ENCODE peak calls at places on chromosomes 4 and X, in eight cellular contexts. Z is GM23248, E is MM.1S, Q is IMR-90, M is neuronal stem cell, N is fibroblast of lung, U is PC-3, P is neural progenitor cell. V is an unnamed sample. For H3K36me3, the result is how much of the 10 kb centered on the place peaks cover.

GRCh38 chrX:153519569-153520285 is 2.3 kb downstream of the ATP2B3 start:
- DNase-seq in Z (peak), E (no peak), Q (peak), M (no peak), N (peak), U (peak), P (no peak), V (peak)

GRCh38 chr4:77220841-77221613 is 64.0 kb downstream of the CCNG2 start:
- DNase-seq in Z (peak), E (no peak), Q (peak), M (no peak), N (peak), U (no peak), P (no peak), V (no peak)

GRCh38 chrX:17591741-17592110 is 145.6 kb upstream of the SCML1 start:
- DNase-seq in Z (peak), E (peak), Q (peak), M (no peak), N (peak), U (peak), P (no peak), V (peak)

GRCh38 chr4:184165291-184165690 is 52.4 kb downstream of the ENPP6 start:
- DNase-seq in Z (no peak), E (no peak), Q (peak), M (no peak), N (no peak), U (peak), P (no peak), V (no peak)

GRCh38 chr4:64581422-64581821 is 172.2 kb upstream of the TECRL start:
- DNase-seq in Z (peak), E (no peak), Q (peak), M (no peak), N (peak), U (peak), P (no peak), V (peak)

GRCh38 chrX:136214551-136214950 is 36.6 kb downstream of the MAP7D3 start:
- DNase-seq in Z (peak), E (no peak), Q (peak), M (no peak), N (peak), U (peak), P (no peak), V (peak)

GRCh38 chrX:34884693-34885277 is 57.8 kb upstream of the FAM47B start:
- DNase-seq in Z (peak), E (no peak), Q (peak), M (no peak), N (peak), U (peak), P (no peak), V (peak)

GRCh38 chrX:118346258-118347094 is 570 bp downstream of the WDR44 start:
- DNase-seq in Z (peak), E (peak), Q (no peak), M (peak), N (no peak), U (peak), P (peak), V (peak)

GRCh38 chr4:121182296-121182695 is 18.2 kb upstream of the TNIP3 start:
- DNase-seq in Z (peak), E (peak), Q (peak), M (no peak), N (peak), U (peak), P (no peak), V (peak)

GRCh38 chr4:88333741-88334405 is 44.8 kb upstream of the HERC6 start:
- DNase-seq in Z (peak), E (no peak), Q (peak), M (no peak), N (peak), U (no peak), P (no peak), V (peak)

GRCh38 chr4:149911371-149911770 is 95.7 kb upstream of the IQCM start:
- DNase-seq in Z (no peak), E (no peak), Q (no peak), M (no peak), N (no peak), U (no peak), P (no peak), V (no peak)

GRCh38 chr4:148152868-148153630 is 289.2 kb downstream of the NR3C2 start:
- DNase-seq in Z (peak), E (no peak), Q (no peak), M (no peak), N (no peak), U (no peak), P (no peak), V (no peak)

GRCh38 chr4:83858121-83858520 is 322.2 kb downstream of the GPAT3 start:
- DNase-seq in Z (peak), E (no peak), Q (peak), M (no peak), N (no peak), U (peak), P (no peak), V (no peak)

GRCh38 chr4:103152381-103152780 is 45.8 kb downstream of the CENPE start:
- DNase-seq in Z (no peak), E (no peak), Q (no peak), M (no peak), N (no peak), U (peak), P (no peak), V (no peak)
- H3K36me3 ChIP-seq in Z (under half), E (under half), Q (under half), M (under half), N (under half), U (under half), P (under half), V (under half)

GRCh38 chrX:13028871-13029336 is 15.5 kb downstream of the FAM9C start:
- DNase-seq in Z (no peak), E (no peak), Q (no peak), M (no peak), N (no peak), U (peak), P (no peak), V (no peak)
- H3K9ac ChIP-seq in Z (peak), E (no peak), Q (no peak), M (no peak), N (no peak), U (peak), P (no peak), V (peak)

GRCh38 chr4:76120199-76120598 is 28.0 kb downstream of the NUP54 start:
- DNase-seq in Z (no peak), E (no peak), Q (no peak), M (no peak), N (no peak), U (no peak), P (no peak), V (no peak)
- H3K36me3 ChIP-seq in Z (half or more), E (under half), Q (under half), M (under half), N (under half), U (half or more), P (half or more), V (half or more)

DNA sequence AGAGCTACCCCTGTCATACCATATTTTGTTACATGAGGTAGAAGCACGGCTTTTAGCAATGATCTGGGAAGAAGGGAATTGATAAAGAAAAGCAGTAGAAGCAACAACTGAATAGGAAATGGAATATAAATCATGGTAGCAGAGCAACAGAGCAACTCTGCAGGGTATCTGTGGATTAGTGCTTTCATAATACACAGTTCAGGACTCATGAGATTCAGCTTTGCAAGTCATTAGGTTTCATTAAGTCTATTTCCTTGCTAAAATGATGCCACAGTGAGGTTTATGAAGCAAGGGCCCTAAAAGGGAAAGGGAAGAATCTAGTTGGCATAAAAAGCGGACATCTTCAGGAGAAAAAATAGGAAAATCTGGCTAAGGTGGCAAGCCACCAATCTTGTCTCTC is 45.6 kb upstream of the GRPR start:
- DNase-seq in Z (no peak), E (no peak), Q (no peak), M (no peak), N (no peak), U (no peak), P (no peak), V (no peak)
- H3K9ac ChIP-seq in Z (no peak), E (no peak), Q (no peak), M (no peak), N (no peak), U (no peak), P (no peak), V (no peak)

GRCh38 chrX:40172980-40173661 is 75.4 kb upstream of the BCOR start:
- DNase-seq in Z (no peak), E (no peak), Q (no peak), M (no peak), N (no peak), U (no peak), P (no peak), V (no peak)
- H3K36me3 ChIP-seq in Z (under half), E (under half), Q (under half), M (under half), N (under half), U (under half), P (under half), V (under half)

DNA sequence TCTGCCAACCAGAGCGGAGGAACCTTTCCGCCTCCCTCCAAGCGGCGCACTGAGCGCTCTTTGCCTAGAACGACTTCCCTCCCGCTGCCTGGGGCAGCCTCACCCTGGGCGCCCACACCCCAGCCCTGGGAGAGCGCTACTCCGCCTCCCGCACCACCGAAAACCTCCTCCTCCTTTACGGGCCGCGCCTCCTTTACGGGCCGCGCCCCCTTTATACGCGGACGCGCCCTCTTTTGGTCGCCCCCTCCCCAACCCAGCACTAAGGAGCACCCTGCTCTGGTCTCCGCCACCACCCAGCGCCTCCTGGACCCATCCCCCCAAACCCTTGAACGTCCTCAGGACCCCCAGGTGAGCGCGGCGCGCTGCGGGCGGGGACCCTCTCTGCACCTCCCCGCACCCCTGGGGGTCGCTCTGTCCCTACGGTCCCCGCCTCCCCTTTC is 586 bp upstream of the NSG1 start:
- DNase-seq in Z (no peak), E (no peak), Q (no peak), M (no peak), N (no peak), U (no peak), P (peak), V (peak)
- H3K9ac ChIP-seq in Z (no peak), E (no peak), Q (peak), M (peak), N (no peak), U (no peak), P (no peak), V (no peak)

DNA sequence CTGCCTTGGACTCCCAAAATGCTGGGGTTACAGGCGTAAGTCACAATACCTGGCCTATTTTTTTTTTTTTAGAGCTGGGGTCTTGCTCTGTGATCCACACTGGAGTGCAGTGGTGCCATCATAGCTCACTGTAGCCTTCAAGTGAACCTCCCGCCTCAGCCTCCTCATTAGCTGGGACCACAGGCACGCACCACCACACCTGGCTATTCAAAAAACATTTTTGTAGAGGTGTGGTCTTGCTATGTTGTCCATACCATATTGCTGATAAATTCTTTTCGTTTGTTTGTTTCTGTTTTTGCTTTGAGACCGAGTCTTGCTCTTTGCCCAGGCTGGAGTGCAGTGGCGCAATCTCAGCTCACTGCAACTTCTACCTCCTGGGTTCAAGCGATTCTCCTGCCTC is 21.6 kb downstream of the ENOPH1 start:
- DNase-seq in Z (no peak), E (no peak), Q (no peak), M (no peak), N (no peak), U (no peak), P (no peak), V (no peak)
- H3K36me3 ChIP-seq in Z (under half), E (under half), Q (under half), M (under half), N (under half), U (under half), P (under half), V (under half)

DNA sequence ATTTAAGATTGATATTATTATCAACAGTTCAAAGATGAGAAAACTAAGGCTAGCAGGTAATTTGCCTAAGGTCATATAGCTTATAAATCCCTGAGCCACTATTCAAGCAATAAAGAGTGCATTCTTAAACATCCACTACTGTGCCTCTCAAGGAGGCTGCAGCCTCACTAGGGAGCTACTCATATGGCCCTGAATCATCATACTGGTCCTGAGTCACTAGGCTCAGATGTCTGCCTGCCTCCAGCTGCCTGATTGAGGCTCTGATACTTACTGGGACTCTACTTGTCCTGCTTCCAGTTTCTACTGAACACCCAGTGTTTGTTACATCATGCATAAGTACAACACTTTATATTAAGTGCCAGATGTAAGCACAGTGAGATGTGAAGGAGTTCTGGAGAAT is 110.7 kb downstream of the AASDH start:
- DNase-seq in Z (peak), E (no peak), Q (peak), M (no peak), N (no peak), U (no peak), P (no peak), V (no peak)
- H3K9ac ChIP-seq in Z (no peak), E (no peak), Q (no peak), M (no peak), N (no peak), U (no peak), P (no peak), V (no peak)

V was measured in adipocyte.